ENCODE peak calls at places on chromosomes 1 and 21, in seven cellular contexts. One of them, this sample, is unnamed.

GRCh38 chr1:41164727-41165126 is 77.4 kb downstream of the SCMH1 start:
- DNase-seq in SK-MEL-5: no peak
- DNase-seq in NCI-H1092: no peak
- DNase-seq in GM12891: no peak
- DNase-seq in naive thymus-derived CD4-positive, alpha-beta T cell: no peak
- DNase-seq in SW480: no peak
- DNase-seq in lower lobe of right lung: no peak
- DNase-seq in this sample: no peak

GRCh38 chr1:183881387-183882084 is 76.6 kb downstream of the RGL1 start:
- DNase-seq in GM12891: no peak
- DNase-seq in lower lobe of right lung: peak
- DNase-seq in NCI-H1092: peak
- DNase-seq in naive thymus-derived CD4-positive, alpha-beta T cell: no peak
- DNase-seq in SW480: peak
- DNase-seq in SK-MEL-5: no peak
- DNase-seq in this sample: peak

GRCh38 chr1:204994086-204994862 is 48.7 kb upstream of the CNTN2 start:
- DNase-seq in SW480: no peak
- DNase-seq in naive thymus-derived CD4-positive, alpha-beta T cell: no peak
- DNase-seq in SK-MEL-5: no peak
- DNase-seq in NCI-H1092: no peak
- DNase-seq in lower lobe of right lung: no peak
- DNase-seq in GM12891: no peak
- DNase-seq in this sample: no peak

GRCh38 chr21:38083534-38083933 is 167.3 kb upstream of the KCNJ6 start:
- DNase-seq in SK-MEL-5: peak
- DNase-seq in naive thymus-derived CD4-positive, alpha-beta T cell: no peak
- DNase-seq in lower lobe of right lung: no peak
- DNase-seq in GM12891: no peak
- DNase-seq in NCI-H1092: no peak
- DNase-seq in SW480: no peak
- DNase-seq in this sample: no peak

GRCh38 chr1:29708818-29709710 is 472.7 kb downstream of the PTPRU start:
- DNase-seq in GM12891: no peak
- DNase-seq in NCI-H1092: peak
- DNase-seq in SW480: peak
- DNase-seq in naive thymus-derived CD4-positive, alpha-beta T cell: no peak
- DNase-seq in SK-MEL-5: no peak
- DNase-seq in lower lobe of right lung: no peak
- DNase-seq in this sample: peak

GRCh38 chr21:20266369-20266710 is 731.9 kb upstream of the NCAM2 start:
- DNase-seq in NCI-H1092: no peak
- DNase-seq in SW480: no peak
- DNase-seq in GM12891: no peak
- DNase-seq in naive thymus-derived CD4-positive, alpha-beta T cell: no peak
- DNase-seq in SK-MEL-5: no peak
- DNase-seq in lower lobe of right lung: no peak
- DNase-seq in this sample: no peak

GRCh38 chr1:18530567-18531502 is 50.1 kb downstream of the KLHDC7A start:
- DNase-seq in SW480: peak
- DNase-seq in naive thymus-derived CD4-positive, alpha-beta T cell: no peak
- DNase-seq in lower lobe of right lung: no peak
- DNase-seq in GM12891: no peak
- DNase-seq in SK-MEL-5: peak
- DNase-seq in NCI-H1092: no peak
- DNase-seq in this sample: no peak

GRCh38 chr1:25217015-25217414 is 15.3 kb downstream of the SYF2 start:
- DNase-seq in NCI-H1092: no peak
- DNase-seq in SK-MEL-5: no peak
- DNase-seq in naive thymus-derived CD4-positive, alpha-beta T cell: no peak
- DNase-seq in lower lobe of right lung: no peak
- DNase-seq in SW480: no peak
- DNase-seq in GM12891: no peak
- DNase-seq in this sample: no peak

GRCh38 chr1:11500881-11501280 is 21.9 kb downstream of the DISP3 start:
- DNase-seq in NCI-H1092: no peak
- DNase-seq in SK-MEL-5: no peak
- DNase-seq in GM12891: no peak
- DNase-seq in SW480: no peak
- DNase-seq in lower lobe of right lung: no peak
- DNase-seq in naive thymus-derived CD4-positive, alpha-beta T cell: no peak
- DNase-seq in this sample: no peak

GRCh38 chr1:29828526-29829447 is 592.5 kb downstream of the PTPRU start:
- DNase-seq in GM12891: no peak
- DNase-seq in SK-MEL-5: no peak
- DNase-seq in NCI-H1092: no peak
- DNase-seq in lower lobe of right lung: no peak
- DNase-seq in naive thymus-derived CD4-positive, alpha-beta T cell: no peak
- DNase-seq in SW480: no peak
- DNase-seq in this sample: no peak

GRCh38 chr1:227773558-227773957 is 38.3 kb downstream of the SNAP47 start:
- DNase-seq in SK-MEL-5: no peak
- DNase-seq in GM12891: no peak
- DNase-seq in SW480: no peak
- DNase-seq in lower lobe of right lung: no peak
- DNase-seq in NCI-H1092: no peak
- DNase-seq in naive thymus-derived CD4-positive, alpha-beta T cell: no peak
- DNase-seq in this sample: no peak

GRCh38 chr21:34311561-34312330 is 52.1 kb upstream of the KCNE2 start:
- DNase-seq in naive thymus-derived CD4-positive, alpha-beta T cell: no peak
- DNase-seq in lower lobe of right lung: no peak
- DNase-seq in GM12891: no peak
- DNase-seq in NCI-H1092: no peak
- DNase-seq in SW480: no peak
- DNase-seq in SK-MEL-5: no peak
- DNase-seq in this sample: no peak

GRCh38 chr1:155083865-155084721 is 5.5 kb downstream of the EFNA3 start:
- DNase-seq in SW480: peak
- DNase-seq in naive thymus-derived CD4-positive, alpha-beta T cell: no peak
- DNase-seq in GM12891: no peak
- DNase-seq in SK-MEL-5: peak
- DNase-seq in NCI-H1092: peak
- DNase-seq in lower lobe of right lung: no peak
- DNase-seq in this sample: peak

GRCh38 chr1:33099290-33100118 is 18.6 kb downstream of the AZIN2 start:
- DNase-seq in lower lobe of right lung: peak
- DNase-seq in SK-MEL-5: peak
- DNase-seq in SW480: peak
- DNase-seq in GM12891: no peak
- DNase-seq in NCI-H1092: no peak
- DNase-seq in naive thymus-derived CD4-positive, alpha-beta T cell: peak
- DNase-seq in this sample: peak

GRCh38 chr1:22676916-22677601 is 24.0 kb downstream of the C1QB start:
- DNase-seq in SW480: peak
- DNase-seq in NCI-H1092: no peak
- DNase-seq in SK-MEL-5: no peak
- DNase-seq in GM12891: no peak
- DNase-seq in lower lobe of right lung: no peak
- DNase-seq in naive thymus-derived CD4-positive, alpha-beta T cell: no peak
- DNase-seq in this sample: no peak

GRCh38 chr1:6602669-6603423 is at the start of gene KLHL21:
- DNase-seq in SW480: peak
- DNase-seq in SK-MEL-5: peak
- DNase-seq in lower lobe of right lung: peak
- DNase-seq in naive thymus-derived CD4-positive, alpha-beta T cell: peak
- DNase-seq in GM12891: peak
- DNase-seq in NCI-H1092: peak
- DNase-seq in this sample: peak

GRCh38 chr1:203807211-203807610 is 11.8 kb downstream of the ZBED6 start:
- DNase-seq in GM12891: no peak
- DNase-seq in SK-MEL-5: no peak
- DNase-seq in naive thymus-derived CD4-positive, alpha-beta T cell: no peak
- DNase-seq in lower lobe of right lung: no peak
- DNase-seq in SW480: no peak
- DNase-seq in NCI-H1092: no peak
- DNase-seq in this sample: no peak

GRCh38 chr1:5980314-5981008 is 11.8 kb downstream of the NPHP4 start:
- DNase-seq in lower lobe of right lung: peak
- DNase-seq in GM12891: no peak
- DNase-seq in SK-MEL-5: peak
- DNase-seq in naive thymus-derived CD4-positive, alpha-beta T cell: no peak
- DNase-seq in SW480: peak
- DNase-seq in NCI-H1092: no peak
- DNase-seq in this sample: peak

GRCh38 chr1:175090775-175091174 is 23.1 kb downstream of the TNN start:
- DNase-seq in SK-MEL-5: no peak
- DNase-seq in naive thymus-derived CD4-positive, alpha-beta T cell: no peak
- DNase-seq in lower lobe of right lung: no peak
- DNase-seq in GM12891: no peak
- DNase-seq in SW480: no peak
- DNase-seq in NCI-H1092: no peak
- DNase-seq in this sample: no peak

GRCh38 chr1:93845554-93846150 is 33.4 kb downstream of the DNTTIP2 start:
- DNase-seq in GM12891: no peak
- DNase-seq in lower lobe of right lung: no peak
- DNase-seq in SK-MEL-5: no peak
- DNase-seq in SW480: peak
- DNase-seq in NCI-H1092: no peak
- DNase-seq in naive thymus-derived CD4-positive, alpha-beta T cell: no peak
- DNase-seq in this sample: peak

GRCh38 chr1:67741121-67741520 is 56.1 kb downstream of the GADD45A start:
- DNase-seq in SW480: no peak
- DNase-seq in lower lobe of right lung: no peak
- DNase-seq in GM12891: no peak
- DNase-seq in naive thymus-derived CD4-positive, alpha-beta T cell: no peak
- DNase-seq in SK-MEL-5: no peak
- DNase-seq in NCI-H1092: no peak
- DNase-seq in this sample: no peak

GRCh38 chr1:14808768-14809167 is 210.3 kb downstream of the KAZN start:
- DNase-seq in lower lobe of right lung: no peak
- DNase-seq in naive thymus-derived CD4-positive, alpha-beta T cell: no peak
- DNase-seq in GM12891: no peak
- DNase-seq in NCI-H1092: no peak
- DNase-seq in SW480: no peak
- DNase-seq in SK-MEL-5: no peak
- DNase-seq in this sample: no peak

GRCh38 chr1:152086785-152087184 is 2.1 kb downstream of the TCHHL1 start:
- DNase-seq in NCI-H1092: no peak
- DNase-seq in SW480: no peak
- DNase-seq in SK-MEL-5: no peak
- DNase-seq in naive thymus-derived CD4-positive, alpha-beta T cell: no peak
- DNase-seq in GM12891: no peak
- DNase-seq in lower lobe of right lung: no peak
- DNase-seq in this sample: no peak

GRCh38 chr1:231683439-231684165 is 57.0 kb downstream of the DISC1 start:
- DNase-seq in SK-MEL-5: no peak
- DNase-seq in naive thymus-derived CD4-positive, alpha-beta T cell: no peak
- DNase-seq in GM12891: no peak
- DNase-seq in NCI-H1092: peak
- DNase-seq in SW480: no peak
- DNase-seq in lower lobe of right lung: no peak
- DNase-seq in this sample: no peak

GRCh38 chr21:44988607-44989537 is 49.0 kb downstream of the SLX9 start:
- DNase-seq in GM12891: no peak
- DNase-seq in SW480: no peak
- DNase-seq in lower lobe of right lung: peak
- DNase-seq in naive thymus-derived CD4-positive, alpha-beta T cell: no peak
- DNase-seq in NCI-H1092: no peak
- DNase-seq in SK-MEL-5: no peak
- DNase-seq in this sample: no peak

This sample was measured in H4.